ENCODE peak calls at places on chromosomes 1 and 21, in five cellular contexts. K, Y, L, X and A are unnamed samples.

GRCh38 chr1:153937331-153937730 is 9.2 kb downstream of the DENND4B start:
- DNase-seq in L (no peak), K (peak), X (no peak), Y (no peak), A (no peak)

GRCh38 chr1:115067460-115067859 is 21.8 kb downstream of the TSPAN2 start:
- DNase-seq in L (no peak), K (no peak), Y (no peak), X (no peak), A (no peak)

GRCh38 chr1:26970810-26971209 is 10.5 kb upstream of the KDF1 start:
- DNase-seq in L (no peak), Y (no peak), X (peak), K (no peak), A (no peak)

GRCh38 chr1:198373376-198373775 is 167.1 kb downstream of the ATP6V1G3 start:
- DNase-seq in X (no peak), K (no peak), Y (no peak), L (no peak), A (no peak)

GRCh38 chr1:43319766-43320165 is 17.9 kb upstream of the MPL start:
- DNase-seq in K (no peak), Y (no peak), X (no peak), L (no peak), A (no peak)

GRCh38 chr1:201503397-201504176 is 3.3 kb downstream of the CSRP1 start:
- DNase-seq in K (no peak), X (peak), Y (no peak), L (no peak), A (no peak)

GRCh38 chr1:161082483-161082882 is 6.9 kb downstream of the NECTIN4 start:
- DNase-seq in K (no peak), X (no peak), Y (no peak), L (no peak), A (no peak)

GRCh38 chr1:157852476-157852875 is 10.9 kb upstream of the CD5L start:
- DNase-seq in L (no peak), K (no peak), X (no peak), Y (no peak), A (no peak)

GRCh38 chr1:89725016-89725380 is 92.1 kb downstream of the LRRC8C start:
- DNase-seq in K (no peak), L (no peak), X (no peak), Y (no peak), A (no peak)

GRCh38 chr1:77891200-77891599 is 2.8 kb downstream of the NEXN start:
- DNase-seq in Y (no peak), X (no peak), L (no peak), K (no peak), A (no peak)

GRCh38 chr1:77889671-77890070 is 1.2 kb downstream of the NEXN start:
- DNase-seq in X (no peak), L (no peak), K (no peak), Y (no peak), A (no peak)

GRCh38 chr1:77889240-77889637 is 815 bp downstream of the NEXN start:
- DNase-seq in X (peak), K (no peak), Y (peak), L (no peak), A (no peak)

GRCh38 chr1:77888071-77888428 is 374 bp upstream of the NEXN start:
- DNase-seq in Y (peak), K (no peak), X (peak), L (no peak), A (no peak)

GRCh38 chr1:77888429-77889239 is at the start of gene NEXN:
- DNase-seq in L (no peak), X (peak), Y (peak), K (peak), A (no peak)
- TF ChIP-seq ZBTB33 in L (no peak), X (no peak), Y (peak), K (no peak), A (no peak)

GRCh38 chr1:12585536-12585935 is 32.5 kb downstream of the DHRS3 start:
- DNase-seq in L (no peak), X (no peak), K (no peak), Y (no peak), A (no peak)

GRCh38 chr1:12584900-12585525 is 33.0 kb downstream of the DHRS3 start:
- DNase-seq in Y (no peak), K (no peak), L (no peak), X (no peak), A (no peak)

GRCh38 chr1:12588695-12589094 is 29.3 kb downstream of the DHRS3 start:
- DNase-seq in X (no peak), Y (no peak), L (no peak), K (no peak), A (no peak)

GRCh38 chr1:12587981-12588620 is 29.9 kb downstream of the DHRS3 start:
- DNase-seq in Y (no peak), K (no peak), L (no peak), X (peak), A (no peak)

DNA sequence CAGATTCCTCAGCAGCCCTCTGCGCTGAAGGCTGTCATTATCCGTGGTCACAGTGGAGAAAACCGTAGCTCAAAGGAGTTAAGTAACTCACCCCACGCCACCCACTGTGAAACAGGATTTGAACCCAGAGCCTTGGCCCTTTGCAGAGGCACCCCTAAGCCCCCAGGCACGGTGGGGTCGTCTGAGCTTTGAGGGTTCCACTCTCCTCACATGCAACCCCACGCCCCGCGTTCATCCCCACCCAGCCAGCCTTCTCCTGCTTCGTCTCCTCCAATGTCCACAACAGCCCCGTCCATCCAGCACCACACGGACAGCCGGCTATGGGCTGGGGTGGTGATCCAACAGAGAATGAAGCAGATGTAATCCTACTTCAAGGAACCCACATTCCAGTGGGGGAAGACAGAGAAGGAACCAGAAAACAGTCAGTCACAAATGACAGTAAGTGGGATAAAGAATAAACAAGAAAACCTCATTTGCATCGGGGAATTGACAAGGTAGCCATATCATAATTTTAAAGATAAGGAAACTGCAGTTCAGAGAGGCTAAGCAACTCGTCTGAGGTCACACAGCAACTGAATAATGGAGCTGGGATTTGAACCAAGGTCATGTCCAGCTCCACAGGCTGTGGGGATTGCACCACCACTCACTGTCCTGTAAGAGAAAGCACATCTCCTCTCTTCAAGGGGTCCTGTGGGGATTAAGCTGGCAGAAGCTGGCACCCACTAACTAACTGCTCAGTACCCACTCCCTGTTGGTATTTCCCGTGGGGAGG is 31.7 kb downstream of the DHRS3 start:
- DNase-seq in Y (no peak), K (no peak), L (no peak), X (no peak), A (no peak)
- TF ChIP-seq ZBTB33 in Y (no peak), K (no peak), L (no peak), X (no peak), A (no peak)

DNA sequence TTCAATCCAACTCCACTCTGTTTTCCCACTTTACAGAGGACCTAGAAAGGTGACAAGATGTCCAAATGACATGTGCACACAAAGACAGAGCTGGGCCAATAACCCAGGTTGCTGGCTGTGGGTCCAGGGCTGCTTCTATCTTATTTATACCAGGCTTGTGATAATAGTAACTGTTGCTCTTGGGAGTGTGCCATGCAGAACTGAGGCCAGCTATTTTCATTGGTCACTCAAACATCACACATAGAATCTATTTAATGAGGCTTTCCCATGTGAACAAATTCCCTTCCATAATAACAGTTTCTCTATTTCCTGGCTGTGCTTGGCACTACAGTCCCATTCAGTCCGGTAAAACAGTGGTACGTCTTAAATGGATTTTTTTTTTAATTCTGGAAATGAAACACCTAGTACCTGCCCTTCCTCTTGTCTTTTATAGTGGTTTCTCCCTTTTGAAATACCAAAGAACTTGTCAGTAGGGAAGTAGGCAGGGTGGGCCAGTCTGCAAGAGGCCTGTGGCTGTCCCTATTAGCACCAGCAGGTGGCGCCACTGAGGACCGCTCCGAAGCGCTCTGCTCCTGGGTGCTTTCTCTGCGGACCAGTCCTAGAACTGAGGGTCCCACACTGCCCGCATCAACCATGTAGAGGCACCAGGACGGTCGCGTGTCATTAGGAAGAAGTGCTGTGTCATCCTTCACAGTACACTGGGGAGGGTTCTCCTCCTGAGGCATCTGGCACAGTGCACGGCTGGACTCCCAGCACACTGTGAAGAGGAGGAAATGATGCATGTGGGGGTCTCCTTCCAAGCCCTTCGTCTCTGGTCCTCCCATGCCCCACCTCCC is 52.1 kb downstream of the GPR161 start:
- DNase-seq in Y (peak), X (peak), L (no peak), K (peak), A (peak)
- TF ChIP-seq ZBTB33 in Y (peak), X (no peak), L (no peak), K (no peak), A (no peak)

GRCh38 chr1:234909851-234910250 is 218.8 kb downstream of the TOMM20 start:
- DNase-seq in L (no peak), K (no peak), X (no peak), Y (no peak), A (no peak)

GRCh38 chr1:234914606-234915290 is 213.9 kb downstream of the TOMM20 start:
- DNase-seq in X (no peak), L (no peak), Y (no peak), K (no peak), A (no peak)

GRCh38 chr1:234911787-234912186 is 216.8 kb downstream of the TOMM20 start:
- DNase-seq in L (no peak), X (no peak), Y (no peak), K (no peak), A (no peak)

GRCh38 chr1:234913771-234914170 is 214.9 kb downstream of the TOMM20 start:
- DNase-seq in X (no peak), K (no peak), Y (no peak), L (no peak), A (no peak)

GRCh38 chr1:234912541-234913312 is 215.9 kb downstream of the TOMM20 start:
- DNase-seq in X (no peak), K (no peak), Y (peak), L (no peak), A (no peak)
- TF ChIP-seq ZBTB33 in X (no peak), K (no peak), Y (no peak), L (no peak), A (no peak)

GRCh38 chr21:40053007-40053406 is 185.8 kb downstream of the PCP4 start:
- DNase-seq in X (no peak), Y (no peak), L (no peak), K (peak), A (no peak)

GRCh38 chr21:40051801-40052200 is 184.6 kb downstream of the PCP4 start:
- DNase-seq in L (no peak), K (no peak), X (no peak), Y (no peak), A (no peak)

GRCh38 chr21:40054403-40054802 is 187.2 kb downstream of the PCP4 start:
- DNase-seq in X (no peak), Y (no peak), L (no peak), K (no peak), A (no peak)

GRCh38 chr21:40049959-40050290 is 182.7 kb downstream of the PCP4 start:
- DNase-seq in L (no peak), X (no peak), Y (no peak), K (no peak), A (no peak)

DNA sequence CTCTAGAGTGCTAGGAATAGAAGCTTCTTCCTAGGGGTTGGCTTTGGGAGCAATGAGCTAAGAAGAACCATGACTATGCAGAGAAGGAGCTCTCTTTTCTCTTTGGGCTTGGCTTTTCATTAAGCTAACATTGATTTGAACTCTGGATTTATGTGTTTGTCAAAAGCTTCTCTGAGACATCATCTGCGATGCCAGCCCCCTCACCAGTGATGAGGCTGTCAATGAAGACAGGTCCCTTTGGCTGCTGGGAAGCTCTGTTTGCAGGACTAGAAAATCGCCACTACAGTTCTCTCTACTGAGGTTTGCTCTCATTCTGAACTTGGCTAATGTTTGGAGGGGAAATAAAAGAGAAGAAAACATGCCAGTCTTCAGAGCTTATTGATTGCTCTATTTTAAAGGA is 185.0 kb downstream of the PCP4 start:
- DNase-seq in L (no peak), Y (no peak), X (no peak), K (no peak), A (no peak)
- TF ChIP-seq ZBTB33 in L (no peak), Y (no peak), X (no peak), K (no peak), A (no peak)

DNA sequence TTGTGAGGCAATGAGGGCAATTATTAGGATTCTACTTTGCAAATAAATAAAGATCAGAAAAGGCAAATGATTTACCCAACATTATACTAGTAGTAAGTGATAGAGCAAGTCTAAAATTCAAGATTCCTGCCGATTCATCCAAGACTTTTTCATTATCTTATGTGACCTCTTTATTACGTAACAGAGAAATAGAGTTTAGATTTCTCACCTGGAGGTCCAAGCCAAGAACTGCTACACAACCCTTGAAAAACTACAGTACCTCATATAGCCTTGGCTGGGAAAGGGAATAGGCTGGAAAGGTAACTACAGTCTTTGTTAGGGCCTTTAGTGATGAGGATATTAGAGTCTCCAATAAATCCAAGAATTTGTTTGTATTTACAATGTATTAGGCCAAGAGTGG is 13.3 kb downstream of the EEIG2 start:
- DNase-seq in L (no peak), X (no peak), Y (no peak), K (no peak), A (no peak)
- TF ChIP-seq ZBTB33 in L (no peak), X (no peak), Y (no peak), K (no peak), A (no peak)